ENCODE peak calls at places on chromosomes 1 and 21, in nine cellular contexts. K is transverse colon; L is tibial nerve; C is CD4-positive, CD25-positive, alpha-beta regulatory T cell; W is pancreas; V is CD4-positive, alpha-beta T cell; B is AG04450; D is cardiac muscle cell; T is SJSA1. I is an unnamed sample.
A peak's percentile ranks its signal among the peaks of the same experiment; 100 is the strongest.

GRCh38 chr1:202274611-202275010 is 67.1 kb downstream of the UBE2T start:
- DNase-seq in K (peak; percentile 20), B (no peak), W (no peak), D (no peak), V (peak; percentile 44), C (peak; percentile 40), T (peak; percentile 52), L (no peak), I (no peak)

GRCh38 chr1:161177112-161177935 is at the start of gene B4GALT3:
- DNase-seq in B (no peak), W (peak; percentile 89), K (peak; percentile 94), C (peak; percentile 89), V (peak; percentile 94), L (peak; percentile 92), D (peak; percentile 92), T (peak; percentile 87), I (peak; percentile 84)

GRCh38 chr1:15449567-15449966 is 7.0 kb upstream of the CELA2A start:
- DNase-seq in V (no peak), L (no peak), T (no peak), D (no peak), B (no peak), C (no peak), K (no peak), W (peak; percentile 67), I (no peak)

GRCh38 chr1:219114014-219114413 is 59.7 kb upstream of the LYPLAL1 start:
- DNase-seq in V (no peak), C (no peak), W (no peak), B (no peak), L (no peak), D (no peak), K (no peak), T (no peak), I (no peak)

GRCh38 chr1:51729824-51730284 is 113.0 kb downstream of the OSBPL9 start:
- DNase-seq in B (no peak), K (no peak), D (peak; percentile 75), C (no peak), V (no peak), T (no peak), L (no peak), W (no peak), I (no peak)

GRCh38 chr1:200314085-200314750 is 95.6 kb downstream of the ZNF281 start:
- DNase-seq in D (no peak), C (no peak), T (no peak), B (peak; percentile 43), W (no peak), K (no peak), L (no peak), V (no peak), I (no peak)

GRCh38 chr1:99640672-99641071 is 5.2 kb upstream of the PALMD start:
- DNase-seq in W (no peak), T (no peak), C (no peak), K (no peak), D (no peak), V (no peak), B (no peak), L (no peak), I (no peak)

GRCh38 chr1:24908591-24909259 is 21.4 kb downstream of the RUNX3 start:
- DNase-seq in K (no peak), L (no peak), T (no peak), D (no peak), B (no peak), V (no peak), W (no peak), C (no peak), I (no peak)

GRCh38 chr1:235887676-235888075 is 21.0 kb upstream of the LYST start:
- DNase-seq in B (no peak), V (no peak), W (no peak), C (no peak), D (no peak), K (no peak), L (no peak), T (no peak), I (no peak)

GRCh38 chr1:145959957-145960467 is 2.2 kb upstream of the LIX1L start:
- DNase-seq in K (no peak), D (no peak), L (no peak), B (no peak), T (no peak), C (no peak), V (no peak), W (no peak), I (no peak)

GRCh38 chr21:31872452-31873274 is at the start of gene HUNK:
- DNase-seq in K (peak; percentile 58), D (peak; percentile 77), B (no peak), W (peak; percentile 81), L (no peak), V (no peak), C (peak; percentile 4), T (peak; percentile 60), I (no peak)

GRCh38 chr1:39258146-39258924 is 53.8 kb downstream of the MACF1 start:
- DNase-seq in L (peak; percentile 86), B (no peak), V (peak; percentile 52), D (peak; percentile 76), T (peak; percentile 62), K (peak; percentile 76), W (peak; percentile 51), C (peak; percentile 62), I (peak; percentile 48)

GRCh38 chr1:156543066-156543465 is 29.3 kb downstream of the IQGAP3 start:
- DNase-seq in L (no peak), C (no peak), W (no peak), V (no peak), K (no peak), T (no peak), B (no peak), D (no peak), I (no peak)

GRCh38 chr1:91731815-91732214 is 154.1 kb downstream of the TGFBR3 start:
- DNase-seq in V (no peak), K (no peak), B (no peak), T (peak; percentile 79), W (no peak), L (no peak), D (no peak), C (no peak), I (no peak)

GRCh38 chr1:90973897-90974798 is 47.7 kb downstream of the ZNF644 start:
- DNase-seq in C (no peak), W (no peak), K (no peak), V (no peak), D (no peak), T (no peak), B (no peak), L (no peak), I (no peak)

GRCh38 chr21:43976661-43977060 is 35.4 kb upstream of the TRAPPC10 start:
- DNase-seq in B (no peak), L (no peak), K (no peak), D (no peak), W (no peak), V (no peak), C (no peak), T (no peak), I (no peak)

GRCh38 chr1:66519988-66520387 is 14.0 kb upstream of the SGIP1 start:
- DNase-seq in K (no peak), B (no peak), C (no peak), T (no peak), V (no peak), D (no peak), W (no peak), L (no peak), I (no peak)

GRCh38 chr1:153783233-153784190 is 8.3 kb downstream of the SLC27A3 start:
- DNase-seq in C (peak; percentile 94), D (peak; percentile 92), W (peak; percentile 86), B (peak; percentile 73), T (peak; percentile 91), V (peak; percentile 90), K (peak; percentile 93), L (peak; percentile 83), I (peak; percentile 88)

GRCh38 chr1:15038232-15039016 is 115.1 kb upstream of the TMEM51 start:
- DNase-seq in K (no peak), L (no peak), V (no peak), T (no peak), D (peak; percentile 41), B (no peak), W (no peak), C (peak; percentile 53), I (no peak)

GRCh38 chr1:160827418-160827817 is 31.4 kb downstream of the LY9 start:
- DNase-seq in K (no peak), T (no peak), C (no peak), W (no peak), V (no peak), B (no peak), D (no peak), L (peak; percentile 14), I (no peak)

GRCh38 chr1:27959792-27960603 is at the start of gene XKR8:
- DNase-seq in L (peak; percentile 38), C (peak; percentile 92), W (peak; percentile 83), D (peak; percentile 79), B (peak; percentile 23), V (peak; percentile 83), K (peak; percentile 89), T (peak; percentile 75), I (no peak)
- H3K27ac ChIP-seq in L (peak within 1 kb of the TSS; percentile 87), C (peak within 1 kb of the TSS; percentile 81), W (peak within 1 kb of the TSS; percentile 88), D (no peak within 1 kb of the TSS), B (peak within 1 kb of the TSS; percentile 47), V (peak within 1 kb of the TSS; percentile 67), K (peak within 1 kb of the TSS; percentile 96), T (peak within 1 kb of the TSS; percentile 63), I (peak within 1 kb of the TSS; percentile 82)

DNA sequence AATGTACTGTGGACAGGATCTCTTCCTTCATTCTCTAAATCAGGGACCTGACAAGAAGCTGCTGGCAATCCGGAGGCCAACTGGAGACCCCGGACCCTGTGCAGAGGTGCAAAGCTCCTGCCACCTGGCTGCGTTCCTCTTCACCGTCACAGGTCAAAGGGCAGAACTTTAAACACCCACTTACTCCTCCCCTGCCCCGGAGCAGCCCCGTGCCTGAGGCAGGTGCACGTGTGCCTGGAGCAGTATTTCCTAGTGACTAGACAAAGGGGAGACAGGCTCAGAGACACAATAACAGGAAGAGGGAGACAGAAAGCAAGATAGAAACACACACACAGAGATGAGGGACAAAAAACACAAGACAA is 6.6 kb upstream of the PIGC start:
- DNase-seq in L (no peak), C (peak; percentile 78), W (peak; percentile 56), B (no peak), K (peak; percentile 20), V (no peak), T (no peak), D (no peak), I (no peak)
- H3K27ac ChIP-seq in L (no peak overlapping the region), C (peak overlapping the region; percentile 27), W (peak overlapping the region; percentile 75), B (no peak overlapping the region), K (no peak overlapping the region), V (no peak overlapping the region), T (no peak overlapping the region), D (peak overlapping the region; percentile 84), I (no peak overlapping the region)

GRCh38 chr1:225944387-225944786 is 3.4 kb upstream of the LEFTY2 start:
- DNase-seq in D (no peak), L (no peak), W (no peak), B (no peak), K (no peak), T (no peak), V (no peak), C (no peak), I (no peak)
- H3K27ac ChIP-seq in D (no peak overlapping the region), L (no peak overlapping the region), W (no peak overlapping the region), B (no peak overlapping the region), K (no peak overlapping the region), T (no peak overlapping the region), V (no peak overlapping the region), C (no peak overlapping the region), I (no peak overlapping the region)

DNA sequence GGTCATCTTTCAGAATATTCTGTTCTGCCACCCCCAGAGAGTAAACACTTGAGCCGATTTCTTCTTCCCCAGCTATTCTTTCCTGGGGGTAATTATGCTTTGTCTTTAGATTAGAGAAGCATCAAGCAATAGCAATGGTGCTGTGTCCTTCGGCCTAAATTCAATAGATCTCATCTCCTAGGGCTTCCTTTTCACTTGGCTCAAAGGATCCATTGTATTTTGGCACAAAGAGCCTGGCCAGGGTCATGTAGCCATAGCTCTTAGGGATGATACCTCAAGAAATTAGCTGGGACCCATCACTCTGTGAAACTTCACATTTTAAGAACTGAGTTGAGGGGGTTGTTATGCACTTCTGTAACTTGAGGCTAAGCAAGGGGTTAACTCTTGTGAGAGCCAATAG is 27.0 kb downstream of the MRPS6 start:
- DNase-seq in B (no peak), K (no peak), V (no peak), D (no peak), T (no peak), L (no peak), W (no peak), C (no peak), I (no peak)
- H3K27ac ChIP-seq in B (no peak overlapping the region), K (no peak overlapping the region), V (no peak overlapping the region), D (peak overlapping the region; percentile 24), T (no peak overlapping the region), L (no peak overlapping the region), W (no peak overlapping the region), C (no peak overlapping the region), I (no peak overlapping the region)